ENCODE peak calls at places on chromosomes 5 and 9, in four cellular contexts. I, X, K and P are unnamed samples.
A peak's percentile ranks its signal among the peaks of the same experiment; 100 is the strongest.

GRCh38 chr9:9920425-9920824 is 692.4 kb downstream of the PTPRD start:
- DNase-seq in I (peak; percentile 3), X (no peak), K (no peak), P (no peak)

GRCh38 chr9:123678878-123679329 is 251.0 kb downstream of the DENND1A start:
- DNase-seq in I (peak; percentile 5), X (no peak), K (no peak), P (no peak)

GRCh38 chr9:133355881-133356357 is 368 bp downstream of the SURF1 start:
- DNase-seq in I (no peak), X (peak; percentile 26), K (no peak), P (no peak)

GRCh38 chr5:78467744-78468357 is 107.4 kb downstream of the SCAMP1 start:
- DNase-seq in I (peak; percentile 36), X (no peak), K (no peak), P (peak; percentile 44)

GRCh38 chr9:132214027-132214622 is 52.3 kb downstream of the NTNG2 start:
- DNase-seq in I (peak; percentile 90), X (peak; percentile 64), K (no peak), P (peak; percentile 32)

GRCh38 chr5:83567741-83568530 is 96.4 kb downstream of the VCAN start:
- DNase-seq in I (no peak), X (no peak), K (no peak), P (no peak)

GRCh38 chr9:69204869-69205268 is 30.8 kb downstream of the TJP2 start:
- DNase-seq in I (no peak), X (peak; percentile 18), K (no peak), P (no peak)

GRCh38 chr9:69822091-69822750 is 1.6 kb downstream of the CFAP95 start:
- DNase-seq in I (no peak), X (no peak), K (no peak), P (no peak)

GRCh38 chr9:134136117-134136996 is 475 bp downstream of the WDR5 start:
- DNase-seq in I (no peak), X (peak; percentile 44), K (no peak), P (peak; percentile 66)

GRCh38 chr9:128073260-128073886 is 5.3 kb downstream of the SLC25A25 start:
- DNase-seq in I (no peak), X (no peak), K (no peak), P (no peak)

GRCh38 chr9:95441081-95441480 is 75.7 kb downstream of the PTCH1 start:
- DNase-seq in I (no peak), X (no peak), K (no peak), P (no peak)

GRCh38 chr5:59500014-59500413 is 393.5 kb downstream of the PDE4D start:
- DNase-seq in I (no peak), X (no peak), K (no peak), P (no peak)

GRCh38 chr9:85224729-85225128 is 517.0 kb downstream of the AGTPBP1 start:
- DNase-seq in I (no peak), X (no peak), K (no peak), P (no peak)

GRCh38 chr9:106066937-106067545 is 372.7 kb downstream of the TMEM38B start:
- DNase-seq in I (no peak), X (no peak), K (no peak), P (no peak)

GRCh38 chr5:155147222-155147621 is 133.7 kb downstream of the KIF4B start:
- DNase-seq in I (peak; percentile 25), X (no peak), K (no peak), P (no peak)

GRCh38 chr5:61334224-61335196 is 2.5 kb downstream of the ZSWIM6 start:
- DNase-seq in I (peak; percentile 27), X (no peak), K (no peak), P (no peak)

GRCh38 chr9:121240394-121241145 is 27.4 kb upstream of the GSN start:
- DNase-seq in I (no peak), X (no peak), K (no peak), P (no peak)

GRCh38 chr5:179280095-179280490 is 65.2 kb downstream of the ADAMTS2 start:
- DNase-seq in I (no peak), X (no peak), K (no peak), P (no peak)

GRCh38 chr9:77819672-77820071 is 171.6 kb upstream of the GNA14 start:
- DNase-seq in I (no peak), X (no peak), K (no peak), P (no peak)

GRCh38 chr5:116531117-116531516 is 43.5 kb downstream of the SEMA6A start:
- DNase-seq in I (no peak), X (no peak), K (no peak), P (no peak)

GRCh38 chr9:100098241-100098886 is 436 bp downstream of the ERP44 start:
- DNase-seq in I (peak; percentile 54), X (peak; percentile 72), K (no peak), P (peak; percentile 43)

GRCh38 chr5:58794875-58795274 is 212.0 kb downstream of the RAB3C start:
- DNase-seq in I (no peak), X (no peak), K (no peak), P (no peak)

GRCh38 chr9:129624947-129625346 is 1.0 kb upstream of the NTMT1 start:
- DNase-seq in I (no peak), X (no peak), K (no peak), P (peak; percentile 47)
- TF ChIP-seq USF2 in I (no peak), X (no peak), K (no peak), P (no peak)

GRCh38 chr5:139835656-139836055 is 40.0 kb downstream of the PSD2 start:
- DNase-seq in I (no peak), X (peak; percentile 37), K (no peak), P (peak; percentile 59)
- TF ChIP-seq TEAD4 in I (no peak), X (no peak), K (no peak), P (no peak)

DNA sequence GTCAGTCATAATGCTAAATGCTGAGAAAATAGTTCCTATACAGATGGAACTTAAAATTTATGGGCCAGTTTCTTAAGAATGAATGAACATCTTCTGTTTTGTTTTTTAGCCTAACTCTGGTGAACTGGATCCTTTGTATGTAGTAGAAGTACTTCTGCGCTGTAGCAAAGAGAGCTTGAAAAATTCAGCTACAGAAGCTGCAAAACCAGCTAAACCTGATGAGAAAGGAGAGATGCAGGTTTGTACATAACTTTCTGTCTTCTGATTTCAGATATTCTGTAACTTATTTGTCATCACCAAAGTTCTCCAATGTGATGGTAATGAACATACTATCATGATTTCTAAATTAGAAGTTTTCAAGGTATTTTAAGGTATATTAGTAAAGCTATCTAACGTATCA is 80.1 kb downstream of the MTREX start:
- DNase-seq in I (no peak), X (no peak), K (no peak), P (no peak)
- TF ChIP-seq USF2 in I (no peak), X (no peak), K (no peak), P (no peak)

GRCh38 chr5:141641634-141642278 is 5.0 kb downstream of the RELL2 start:
- DNase-seq in I (no peak), X (no peak), K (no peak), P (peak; percentile 56)
- TF ChIP-seq TEAD4 in I (no peak), X (no peak), K (no peak), P (no peak)